ENCODE peak calls at places on chromosome 21, in seven cellular contexts. One of them, this sample, is unnamed.
A peak's percentile ranks its signal among the peaks of the same experiment; 100 is the strongest.

GRCh38 chr21:42395910-42396625 is at the start of gene TMPRSS3:
- DNase-seq in A549: peak; percentile 10
- DNase-seq in nephron progenitor cell: no peak
- DNase-seq in esophagus squamous epithelium: no peak
- DNase-seq in heart right ventricle: no peak
- DNase-seq in heart left ventricle: no peak
- DNase-seq in HFFc6: no peak
- DNase-seq in this sample: no peak

GRCh38 chr21:36948686-36949085 is 17.8 kb downstream of the HLCS start:
- DNase-seq in A549: no peak
- DNase-seq in nephron progenitor cell: no peak
- DNase-seq in esophagus squamous epithelium: no peak
- DNase-seq in heart right ventricle: no peak
- DNase-seq in heart left ventricle: no peak
- DNase-seq in HFFc6: no peak
- DNase-seq in this sample: no peak

GRCh38 chr21:26169061-26169610 is 1.4 kb downstream of the APP start:
- DNase-seq in A549: peak; percentile 69
- DNase-seq in nephron progenitor cell: peak; percentile 31
- DNase-seq in esophagus squamous epithelium: no peak
- DNase-seq in heart right ventricle: peak; percentile 41
- DNase-seq in heart left ventricle: no peak
- DNase-seq in HFFc6: peak; percentile 57
- DNase-seq in this sample: no peak

GRCh38 chr21:21715286-21715969 is 717.2 kb downstream of the NCAM2 start:
- DNase-seq in A549: no peak
- DNase-seq in nephron progenitor cell: no peak
- DNase-seq in esophagus squamous epithelium: no peak
- DNase-seq in heart right ventricle: no peak
- DNase-seq in heart left ventricle: no peak
- DNase-seq in HFFc6: peak; percentile 76
- DNase-seq in this sample: no peak

GRCh38 chr21:43195131-43196021 is 26.6 kb downstream of the CRYAA start:
- DNase-seq in A549: no peak
- DNase-seq in nephron progenitor cell: peak; percentile 33
- DNase-seq in esophagus squamous epithelium: no peak
- DNase-seq in heart right ventricle: peak; percentile 67
- DNase-seq in heart left ventricle: peak; percentile 86
- DNase-seq in HFFc6: no peak
- DNase-seq in this sample: no peak

GRCh38 chr21:29279531-29279930 is 19.2 kb upstream of the BACH1 start:
- DNase-seq in A549: no peak
- DNase-seq in nephron progenitor cell: no peak
- DNase-seq in esophagus squamous epithelium: no peak
- DNase-seq in heart right ventricle: no peak
- DNase-seq in heart left ventricle: no peak
- DNase-seq in HFFc6: no peak
- DNase-seq in this sample: no peak

GRCh38 chr21:24115141-24115540 is 1492.1 kb downstream of the MRPL39 start:
- DNase-seq in A549: no peak
- DNase-seq in nephron progenitor cell: no peak
- DNase-seq in esophagus squamous epithelium: no peak
- DNase-seq in heart right ventricle: no peak
- DNase-seq in heart left ventricle: no peak
- DNase-seq in HFFc6: no peak
- DNase-seq in this sample: no peak

GRCh38 chr21:37168666-37169065 is 95.6 kb downstream of the TTC3 start:
- DNase-seq in A549: no peak
- DNase-seq in nephron progenitor cell: no peak
- DNase-seq in esophagus squamous epithelium: no peak
- DNase-seq in heart right ventricle: no peak
- DNase-seq in heart left ventricle: no peak
- DNase-seq in HFFc6: no peak
- DNase-seq in this sample: no peak

GRCh38 chr21:36499578-36500471 is 19.9 kb upstream of the CLDN14 start:
- DNase-seq in A549: no peak
- DNase-seq in nephron progenitor cell: no peak
- DNase-seq in esophagus squamous epithelium: no peak
- DNase-seq in heart right ventricle: no peak
- DNase-seq in heart left ventricle: no peak
- DNase-seq in HFFc6: no peak
- DNase-seq in this sample: no peak

GRCh38 chr21:42547001-42547905 is 33.6 kb downstream of the SLC37A1 start:
- DNase-seq in A549: no peak
- DNase-seq in nephron progenitor cell: no peak
- DNase-seq in esophagus squamous epithelium: no peak
- DNase-seq in heart right ventricle: no peak
- DNase-seq in heart left ventricle: peak; percentile 55
- DNase-seq in HFFc6: no peak
- DNase-seq in this sample: no peak

GRCh38 chr21:41828884-41829360 is 50.2 kb downstream of the PRDM15 start:
- DNase-seq in A549: no peak
- DNase-seq in nephron progenitor cell: no peak
- DNase-seq in esophagus squamous epithelium: no peak
- DNase-seq in heart right ventricle: no peak
- DNase-seq in heart left ventricle: no peak
- DNase-seq in HFFc6: no peak
- DNase-seq in this sample: no peak

GRCh38 chr21:29238967-29239289 is 59.8 kb upstream of the BACH1 start:
- DNase-seq in A549: no peak
- DNase-seq in nephron progenitor cell: no peak
- DNase-seq in esophagus squamous epithelium: no peak
- DNase-seq in heart right ventricle: no peak
- DNase-seq in heart left ventricle: no peak
- DNase-seq in HFFc6: no peak
- DNase-seq in this sample: no peak

GRCh38 chr21:43864806-43865470 is at the start of gene AGPAT3:
- DNase-seq in A549: no peak
- DNase-seq in nephron progenitor cell: peak; percentile 56
- DNase-seq in esophagus squamous epithelium: no peak
- DNase-seq in heart right ventricle: no peak
- DNase-seq in heart left ventricle: peak; percentile 75
- DNase-seq in HFFc6: no peak
- DNase-seq in this sample: no peak

GRCh38 chr21:43313939-43314405 is 113.0 kb downstream of the SIK1 start:
- DNase-seq in A549: no peak
- DNase-seq in nephron progenitor cell: no peak
- DNase-seq in esophagus squamous epithelium: no peak
- DNase-seq in heart right ventricle: no peak
- DNase-seq in heart left ventricle: peak; percentile 42
- DNase-seq in HFFc6: no peak
- DNase-seq in this sample: no peak

GRCh38 chr21:29219165-29219770 is 79.5 kb upstream of the BACH1 start:
- DNase-seq in A549: no peak
- DNase-seq in nephron progenitor cell: no peak
- DNase-seq in esophagus squamous epithelium: no peak
- DNase-seq in heart right ventricle: no peak
- DNase-seq in heart left ventricle: no peak
- DNase-seq in HFFc6: no peak
- DNase-seq in this sample: no peak

GRCh38 chr21:42556476-42556875 is 42.8 kb downstream of the SLC37A1 start:
- DNase-seq in A549: no peak
- DNase-seq in nephron progenitor cell: no peak
- DNase-seq in esophagus squamous epithelium: no peak
- DNase-seq in heart right ventricle: no peak
- DNase-seq in heart left ventricle: no peak
- DNase-seq in HFFc6: no peak
- DNase-seq in this sample: no peak

GRCh38 chr21:15343066-15343465 is 278.3 kb upstream of the NRIP1 start:
- DNase-seq in A549: peak; percentile 9
- DNase-seq in nephron progenitor cell: no peak
- DNase-seq in esophagus squamous epithelium: no peak
- DNase-seq in heart right ventricle: no peak
- DNase-seq in heart left ventricle: no peak
- DNase-seq in HFFc6: no peak
- DNase-seq in this sample: no peak

DNA sequence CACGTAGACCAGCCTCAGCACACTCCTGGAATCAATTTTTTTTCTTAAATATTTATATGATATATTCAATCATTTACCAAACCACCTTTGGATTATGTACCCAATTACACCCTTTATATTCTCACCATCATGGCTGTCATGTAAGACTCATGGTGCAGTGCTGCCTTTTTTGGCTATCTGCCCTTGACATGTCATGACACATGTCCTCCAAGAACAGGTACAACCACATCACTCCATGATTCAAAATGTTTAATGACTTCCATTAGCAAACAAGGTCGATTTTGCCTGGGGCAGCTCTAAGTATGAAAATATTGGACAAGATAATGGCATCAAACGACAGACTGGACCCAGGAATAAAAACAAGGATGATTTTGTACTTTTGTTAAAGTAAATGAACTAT is 861.1 kb upstream of the ADAMTS5 start:
- DNase-seq in A549: no peak
- DNase-seq in nephron progenitor cell: no peak
- DNase-seq in esophagus squamous epithelium: no peak
- DNase-seq in heart right ventricle: no peak
- DNase-seq in heart left ventricle: no peak
- DNase-seq in HFFc6: no peak
- DNase-seq in this sample: no peak
- TF ChIP-seq CTCF in A549: no peak
- TF ChIP-seq CTCF in nephron progenitor cell: no peak
- TF ChIP-seq CTCF in esophagus squamous epithelium: no peak
- TF ChIP-seq CTCF in heart right ventricle: no peak
- TF ChIP-seq CTCF in heart left ventricle: no peak
- TF ChIP-seq CTCF in HFFc6: no peak
- TF ChIP-seq CTCF in this sample: no peak

GRCh38 chr21:39911792-39912191 is 44.6 kb downstream of the PCP4 start:
- DNase-seq in A549: no peak
- DNase-seq in nephron progenitor cell: no peak
- DNase-seq in esophagus squamous epithelium: no peak
- DNase-seq in heart right ventricle: no peak
- DNase-seq in heart left ventricle: no peak
- DNase-seq in HFFc6: no peak
- DNase-seq in this sample: no peak

GRCh38 chr21:39915881-39916280 is 48.6 kb downstream of the PCP4 start:
- DNase-seq in A549: no peak
- DNase-seq in nephron progenitor cell: no peak
- DNase-seq in esophagus squamous epithelium: no peak
- DNase-seq in heart right ventricle: no peak
- DNase-seq in heart left ventricle: no peak
- DNase-seq in HFFc6: no peak
- DNase-seq in this sample: no peak

GRCh38 chr21:39908265-39908923 is 41.2 kb downstream of the PCP4 start:
- DNase-seq in A549: no peak
- DNase-seq in nephron progenitor cell: no peak
- DNase-seq in esophagus squamous epithelium: no peak
- DNase-seq in heart right ventricle: no peak
- DNase-seq in heart left ventricle: no peak
- DNase-seq in HFFc6: no peak
- DNase-seq in this sample: no peak

GRCh38 chr21:39913651-39914145 is 46.5 kb downstream of the PCP4 start:
- DNase-seq in A549: no peak
- DNase-seq in nephron progenitor cell: no peak
- DNase-seq in esophagus squamous epithelium: no peak
- DNase-seq in heart right ventricle: peak; percentile 8
- DNase-seq in heart left ventricle: no peak
- DNase-seq in HFFc6: no peak
- DNase-seq in this sample: no peak

GRCh38 chr21:39911286-39911685 is 44.0 kb downstream of the PCP4 start:
- DNase-seq in A549: no peak
- DNase-seq in nephron progenitor cell: no peak
- DNase-seq in esophagus squamous epithelium: no peak
- DNase-seq in heart right ventricle: no peak
- DNase-seq in heart left ventricle: no peak
- DNase-seq in HFFc6: no peak
- DNase-seq in this sample: no peak
- TF ChIP-seq CTCF in A549: no peak
- TF ChIP-seq CTCF in nephron progenitor cell: peak; percentile 23
- TF ChIP-seq CTCF in esophagus squamous epithelium: no peak
- TF ChIP-seq CTCF in heart right ventricle: peak; percentile 17
- TF ChIP-seq CTCF in heart left ventricle: peak; percentile 20
- TF ChIP-seq CTCF in HFFc6: peak; percentile 37
- TF ChIP-seq CTCF in this sample: no peak

GRCh38 chr21:33386222-33386784 is 16.9 kb upstream of the IFNGR2 start:
- DNase-seq in A549: no peak
- DNase-seq in nephron progenitor cell: no peak
- DNase-seq in esophagus squamous epithelium: no peak
- DNase-seq in heart right ventricle: no peak
- DNase-seq in heart left ventricle: no peak
- DNase-seq in HFFc6: no peak
- DNase-seq in this sample: no peak
- TF ChIP-seq CTCF in A549: no peak
- TF ChIP-seq CTCF in nephron progenitor cell: no peak
- TF ChIP-seq CTCF in esophagus squamous epithelium: no peak
- TF ChIP-seq CTCF in heart right ventricle: no peak
- TF ChIP-seq CTCF in heart left ventricle: no peak
- TF ChIP-seq CTCF in HFFc6: peak; percentile 48
- TF ChIP-seq CTCF in this sample: no peak

GRCh38 chr21:45356251-45356650 is 48.7 kb upstream of the COL18A1 start:
- DNase-seq in A549: no peak
- DNase-seq in nephron progenitor cell: no peak
- DNase-seq in esophagus squamous epithelium: no peak
- DNase-seq in heart right ventricle: no peak
- DNase-seq in heart left ventricle: peak; percentile 56
- DNase-seq in HFFc6: no peak
- DNase-seq in this sample: no peak

GRCh38 chr21:45358711-45359310 is 46.2 kb upstream of the COL18A1 start:
- DNase-seq in A549: no peak
- DNase-seq in nephron progenitor cell: no peak
- DNase-seq in esophagus squamous epithelium: no peak
- DNase-seq in heart right ventricle: no peak
- DNase-seq in heart left ventricle: peak; percentile 54
- DNase-seq in HFFc6: no peak
- DNase-seq in this sample: no peak

GRCh38 chr21:45358261-45358670 is 46.7 kb upstream of the COL18A1 start:
- DNase-seq in A549: no peak
- DNase-seq in nephron progenitor cell: no peak
- DNase-seq in esophagus squamous epithelium: no peak
- DNase-seq in heart right ventricle: no peak
- DNase-seq in heart left ventricle: peak; percentile 46
- DNase-seq in HFFc6: no peak
- DNase-seq in this sample: no peak

GRCh38 chr21:45356653-45357435 is 48.1 kb upstream of the COL18A1 start:
- DNase-seq in A549: no peak
- DNase-seq in nephron progenitor cell: no peak
- DNase-seq in esophagus squamous epithelium: no peak
- DNase-seq in heart right ventricle: no peak
- DNase-seq in heart left ventricle: peak; percentile 27
- DNase-seq in HFFc6: no peak
- DNase-seq in this sample: no peak

DNA sequence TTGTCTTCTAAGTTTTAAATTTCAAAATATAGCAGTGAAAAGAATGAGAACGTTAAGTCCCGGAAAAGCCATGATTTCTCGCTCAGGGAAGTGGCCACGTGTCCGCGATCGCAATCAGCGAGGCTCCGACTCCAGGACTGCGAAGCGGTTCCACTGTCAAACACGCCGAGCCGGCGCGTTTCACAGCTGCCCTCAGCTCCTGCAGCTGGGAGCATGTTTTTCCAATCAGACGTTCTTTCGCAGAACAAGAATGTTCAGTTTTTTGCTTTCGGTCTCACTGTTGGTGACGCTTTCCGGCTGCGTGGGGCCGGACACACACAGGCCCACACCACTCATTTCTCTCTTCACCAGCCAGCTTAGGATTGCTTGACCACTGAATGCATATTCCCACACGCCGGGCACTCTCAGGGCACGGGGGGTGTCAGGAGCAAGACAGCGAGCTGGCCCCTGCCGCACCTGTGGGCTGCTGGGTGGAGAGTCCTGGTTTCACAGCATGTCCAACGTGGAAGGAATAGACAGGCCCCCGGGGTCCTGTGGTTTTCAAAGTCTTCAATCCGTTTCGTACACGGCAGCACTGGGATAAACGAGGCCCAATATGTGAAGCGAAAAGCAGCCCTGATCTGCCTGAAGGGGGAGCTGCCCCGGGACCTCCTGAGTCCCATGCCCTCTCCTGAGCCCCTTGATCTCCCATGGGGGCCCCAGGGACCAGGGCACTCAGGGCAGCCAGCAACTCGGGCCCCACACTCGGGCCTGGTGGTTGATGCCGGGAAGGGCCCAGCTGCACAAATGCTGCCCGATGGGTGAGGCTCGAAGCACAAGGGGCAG is 47.3 kb upstream of the COL18A1 start:
- DNase-seq in A549: no peak
- DNase-seq in nephron progenitor cell: no peak
- DNase-seq in esophagus squamous epithelium: no peak
- DNase-seq in heart right ventricle: peak; percentile 75
- DNase-seq in heart left ventricle: peak; percentile 81
- DNase-seq in HFFc6: no peak
- DNase-seq in this sample: no peak
- TF ChIP-seq CTCF in A549: no peak
- TF ChIP-seq CTCF in nephron progenitor cell: peak; percentile 19
- TF ChIP-seq CTCF in esophagus squamous epithelium: no peak
- TF ChIP-seq CTCF in heart right ventricle: peak; percentile 30
- TF ChIP-seq CTCF in heart left ventricle: no peak
- TF ChIP-seq CTCF in HFFc6: peak; percentile 51
- TF ChIP-seq CTCF in this sample: no peak

This sample was measured in omental fat pad.